ENCODE peak calls at places on chromosome 2, in five cellular contexts. X, Z, S, M and A are unnamed samples.
A peak's percentile ranks its signal among the peaks of the same experiment; 100 is the strongest.

GRCh38 chr2:98867539-98868309 is 68.3 kb downstream of the CRACDL start:
- DNase-seq in X (no peak), Z (no peak), S (no peak), M (peak; percentile 1), A (no peak)

GRCh38 chr2:233026211-233026813 is 6.2 kb upstream of the NEU2 start:
- DNase-seq in X (no peak), Z (no peak), S (no peak), M (no peak), A (peak; percentile 92)

GRCh38 chr2:28276807-28277206 is 115.9 kb upstream of the FOSL2 start:
- DNase-seq in X (no peak), Z (no peak), S (no peak), M (no peak), A (no peak)

GRCh38 chr2:11969774-11970173 is 223.3 kb downstream of the LPIN1 start:
- DNase-seq in X (no peak), Z (no peak), S (no peak), M (no peak), A (no peak)

GRCh38 chr2:187869195-187869594 is 315.0 kb upstream of the TFPI start:
- DNase-seq in X (no peak), Z (no peak), S (no peak), M (no peak), A (no peak)

GRCh38 chr2:86785456-86785855 is 5.3 kb downstream of the CD8A start:
- DNase-seq in X (no peak), Z (peak; percentile 75), S (no peak), M (no peak), A (no peak)

GRCh38 chr2:26721267-26722032 is 28.9 kb downstream of the KCNK3 start:
- DNase-seq in X (no peak), Z (no peak), S (no peak), M (peak; percentile 56), A (peak; percentile 71)

GRCh38 chr2:181250691-181251090 is 206.5 kb upstream of the ITGA4 start:
- DNase-seq in X (no peak), Z (no peak), S (no peak), M (peak; percentile 72), A (no peak)

GRCh38 chr2:184554736-184555135 is 43.6 kb upstream of the ZNF804A start:
- DNase-seq in X (no peak), Z (no peak), S (no peak), M (peak; percentile 70), A (no peak)

GRCh38 chr2:144099746-144100438 is 420.0 kb downstream of the ZEB2 start:
- DNase-seq in X (no peak), Z (no peak), S (no peak), M (peak; percentile 92), A (peak; percentile 80)